ENCODE peak calls at places on chromosome 17, in ten cellular contexts. Q is CD8-positive, alpha-beta T cell; O is GM10248; E is cardiac fibroblast; P is omental fat pad; W is fibroblast of pulmonary artery; G is AG09309; Z is spleen; R is neural crest cell; L is HFF-Myc. U is an unnamed sample.

GRCh38 chr17:35981908-35982330 is 622 bp upstream of the CCL16 start:
- DNase-seq in Z (no peak), W (no peak), G (no peak), O (no peak), L (no peak), E (no peak), Q (no peak), R (no peak), P (no peak), U (no peak)

GRCh38 chr17:34755371-34755770 is 176.0 kb downstream of the TMEM132E start:
- DNase-seq in L (no peak), P (no peak), O (no peak), W (no peak), R (no peak), G (no peak), Z (no peak), Q (no peak), E (no peak), U (no peak)

GRCh38 chr17:35894206-35894605 is 14.0 kb upstream of the CCL5 start:
- DNase-seq in Q (no peak), O (no peak), Z (no peak), P (no peak), W (no peak), L (no peak), E (no peak), R (no peak), G (no peak), U (no peak)

GRCh38 chr17:32671891-32672290 is 185.1 kb downstream of the CDK5R1 start:
- DNase-seq in Z (no peak), W (peak; percentile 4), L (no peak), E (peak; percentile 11), P (peak; percentile 28), Q (no peak), O (no peak), R (no peak), G (no peak), U (no peak)

GRCh38 chr17:61897548-61898180 is 30.1 kb downstream of the INTS2 start:
- DNase-seq in O (no peak), W (no peak), R (no peak), E (no peak), G (no peak), P (no peak), Z (no peak), L (no peak), Q (no peak), U (no peak)

GRCh38 chr17:43908111-43908721 is 880 bp upstream of the MPP2 start:
- DNase-seq in E (peak; percentile 71), R (peak; percentile 59), L (no peak), O (no peak), Z (no peak), Q (peak; percentile 61), G (peak; percentile 34), P (peak; percentile 49), W (peak; percentile 70), U (no peak)

GRCh38 chr17:32226881-32227280 is 38.8 kb upstream of the RHBDL3 start:
- DNase-seq in Q (no peak), P (no peak), E (no peak), Z (no peak), W (no peak), O (no peak), G (no peak), L (no peak), R (no peak), U (no peak)

GRCh38 chr17:31691251-31691905 is 167.7 kb downstream of the COPRS start:
- DNase-seq in R (no peak), O (no peak), W (no peak), Q (no peak), L (no peak), E (no peak), G (no peak), P (no peak), Z (no peak), U (no peak)

GRCh38 chr17:60165976-60166375 is 16.2 kb downstream of the CA4 start:
- DNase-seq in Q (no peak), P (no peak), R (no peak), L (no peak), O (no peak), G (no peak), W (no peak), E (no peak), Z (no peak), U (peak; percentile 18)

GRCh38 chr17:20122236-20122879 is 113.2 kb downstream of the SPECC1 start:
- DNase-seq in L (no peak), G (no peak), Z (no peak), E (no peak), R (no peak), Q (no peak), P (no peak), W (no peak), O (no peak), U (no peak)

GRCh38 chr17:75289832-75290337 is 652 bp upstream of the SLC25A19 start:
- DNase-seq in L (no peak), O (peak; percentile 42), Q (peak; percentile 85), E (peak; percentile 65), W (peak; percentile 70), Z (peak; percentile 90), P (peak; percentile 36), G (no peak), R (no peak), U (peak; percentile 56)
- TF ChIP-seq CTCF in L (no peak), O (peak; percentile 51), Q (peak; percentile 64), E (no peak), W (peak; percentile 22), Z (no peak), P (no peak), G (peak; percentile 20), R (peak; percentile 27), U (peak; percentile 38)

DNA sequence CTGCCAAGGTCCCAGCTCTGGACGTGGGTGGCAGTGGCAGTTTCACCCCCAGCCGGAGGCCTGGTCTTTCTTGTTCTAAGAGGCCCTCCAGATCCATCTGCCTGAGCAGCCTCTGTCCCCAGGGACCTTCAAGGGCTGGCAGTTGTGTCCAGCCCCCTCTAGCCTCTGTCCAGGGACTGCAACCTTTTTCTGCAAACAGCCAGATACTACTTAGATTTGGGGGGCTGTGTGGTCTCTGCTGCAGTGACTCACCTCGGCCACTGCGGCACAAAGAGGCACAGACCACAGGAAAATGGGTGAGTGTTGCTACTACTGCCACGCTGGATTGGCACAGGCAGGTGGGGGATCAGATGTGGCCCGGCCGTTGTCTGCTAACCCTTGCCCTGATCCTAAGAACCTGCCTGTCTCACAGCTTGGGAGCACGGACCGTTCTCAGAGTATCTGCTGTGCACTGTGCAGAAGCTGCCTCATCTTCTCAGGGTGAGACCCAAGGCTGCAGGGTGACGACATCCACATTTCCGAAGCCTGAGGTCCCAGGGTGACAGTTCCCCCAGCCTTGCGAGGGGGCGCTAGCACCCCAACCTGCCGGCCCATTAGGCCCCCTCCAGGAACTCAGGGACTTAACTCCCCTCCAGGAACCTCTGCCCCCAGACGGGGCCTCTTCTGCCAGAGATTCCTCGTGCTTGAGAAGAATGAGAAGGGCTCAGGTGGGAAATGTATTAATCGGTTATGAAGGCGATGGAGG is 27.6 kb downstream of the MXRA7 start:
- DNase-seq in W (no peak), P (no peak), E (no peak), G (no peak), Z (peak; percentile 60), R (no peak), O (no peak), L (no peak), Q (no peak), U (no peak)
- TF ChIP-seq CTCF in W (no peak), P (no peak), E (peak; percentile 11), G (no peak), Z (no peak), R (no peak), O (no peak), L (no peak), Q (no peak), U (no peak)

GRCh38 chr17:76281573-76282371 is 16.6 kb downstream of the UBALD2 start:
- DNase-seq in Q (no peak), O (no peak), R (no peak), G (no peak), Z (no peak), W (no peak), L (no peak), P (no peak), E (no peak), U (no peak)

GRCh38 chr17:76278952-76279741 is 14.0 kb downstream of the UBALD2 start:
- DNase-seq in E (peak; percentile 79), G (peak; percentile 16), P (peak; percentile 91), R (peak; percentile 88), O (peak; percentile 90), W (peak; percentile 77), Z (peak; percentile 97), L (peak; percentile 41), Q (peak; percentile 81), U (peak; percentile 92)

GRCh38 chr17:76280650-76281049 is 15.5 kb downstream of the UBALD2 start:
- DNase-seq in O (no peak), R (no peak), P (no peak), Q (no peak), G (no peak), W (no peak), E (no peak), Z (no peak), L (no peak), U (no peak)

GRCh38 chr17:76278268-76278908 is 13.2 kb downstream of the UBALD2 start:
- DNase-seq in P (no peak), G (no peak), R (no peak), Z (no peak), E (no peak), Q (no peak), O (no peak), L (no peak), W (no peak), U (no peak)

DNA sequence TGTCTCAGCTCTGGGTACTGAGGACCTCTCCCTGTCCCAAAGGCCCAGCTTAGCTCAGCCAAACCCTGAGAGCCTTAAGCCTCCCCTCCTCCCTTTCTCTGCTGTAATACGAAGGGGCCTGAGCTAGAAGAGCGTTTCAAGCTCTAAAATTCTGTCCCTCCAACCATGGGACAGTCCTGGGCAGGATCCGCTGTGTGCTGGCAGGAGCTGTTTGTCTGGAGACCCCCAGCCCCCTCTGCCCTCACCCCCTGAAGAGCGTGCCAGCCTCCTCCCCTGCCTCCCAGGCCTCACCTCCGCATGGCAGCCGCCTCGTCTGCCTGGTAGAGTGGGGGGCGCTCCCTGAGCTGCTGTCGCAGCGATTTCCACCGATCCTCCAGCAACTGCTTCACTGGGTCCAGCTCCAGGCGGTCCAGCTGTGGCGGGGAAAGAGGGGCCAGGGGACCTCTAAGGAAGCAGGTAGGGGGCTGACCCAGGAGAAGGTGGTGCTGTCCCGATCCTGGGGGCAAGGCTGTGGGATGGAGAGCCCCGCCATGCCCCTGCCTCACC is 14.7 kb downstream of the UBALD2 start:
- DNase-seq in Z (no peak), O (no peak), P (no peak), G (no peak), Q (no peak), W (no peak), E (no peak), L (no peak), R (no peak), U (no peak)
- TF ChIP-seq CTCF in Z (no peak), O (no peak), P (no peak), G (no peak), Q (no peak), W (no peak), E (no peak), L (no peak), R (peak; percentile 13), U (no peak)

DNA sequence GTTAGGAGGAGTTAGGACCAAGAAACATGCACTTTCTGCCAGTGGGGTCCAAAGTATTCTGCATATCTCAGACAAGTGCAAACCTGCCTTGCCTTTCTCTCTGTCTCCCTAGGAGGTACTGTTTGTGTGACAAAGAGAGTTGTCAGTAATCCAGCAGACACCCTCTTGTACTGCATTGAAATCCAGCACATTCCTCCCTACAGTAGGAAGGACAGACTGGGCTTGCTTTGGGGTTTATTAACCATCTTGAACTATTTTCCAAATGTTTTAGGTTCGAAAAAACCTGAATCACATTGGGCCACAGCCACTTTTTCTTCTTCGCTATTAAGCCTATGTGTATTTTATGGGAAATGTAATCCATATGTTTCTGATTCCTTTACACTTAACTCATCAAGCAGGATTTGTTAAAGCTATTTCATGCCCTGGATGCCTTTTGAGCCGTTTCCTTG is 204.2 kb upstream of the KCNJ16 start:
- DNase-seq in Q (no peak), P (no peak), O (no peak), G (peak; percentile 56), R (no peak), Z (no peak), E (peak; percentile 50), W (no peak), L (peak; percentile 89), U (no peak)
- TF ChIP-seq CTCF in Q (no peak), P (no peak), O (no peak), G (no peak), R (no peak), Z (no peak), E (no peak), W (no peak), L (no peak), U (no peak)